ENCODE peak calls at places on chromosomes 3 and 15, in five cellular contexts. X is hepatocyte, K is cardiac muscle cell, D is uterus, A is tibial nerve. C is an unnamed sample.

GRCh38 chr15:84009616-84010015 is 226.0 kb upstream of the GOLGA6L4 start:
- DNase-seq in X (no peak), K (no peak), D (no peak), A (no peak), C (no peak)

GRCh38 chr15:49174902-49175301 is 4.9 kb downstream of the GALK2 start:
- DNase-seq in X (no peak), K (no peak), D (no peak), A (no peak), C (no peak)

GRCh38 chr3:126111566-126112475 is 27.9 kb upstream of the SLC41A3 start:
- DNase-seq in X (peak; percentile 1), K (no peak), D (peak; percentile 11), A (no peak), C (no peak)

GRCh38 chr15:101172421-101173097 is 79.3 kb downstream of the CHSY1 start:
- DNase-seq in X (no peak), K (no peak), D (no peak), A (no peak), C (peak; percentile 81)

GRCh38 chr15:29825205-29825604 is 2.9 kb upstream of the TJP1 start:
- DNase-seq in X (no peak), K (no peak), D (no peak), A (no peak), C (no peak)

GRCh38 chr3:73623996-73624362 is 762 bp downstream of the PDZRN3 start:
- DNase-seq in X (peak; percentile 83), K (peak; percentile 83), D (peak; percentile 55), A (no peak), C (peak; percentile 79)

GRCh38 chr3:10344147-10344943 is 23.4 kb upstream of the SEC13 start:
- DNase-seq in X (peak; percentile 62), K (peak; percentile 68), D (peak; percentile 39), A (no peak), C (peak; percentile 53)

GRCh38 chr3:197082871-197083270 is 53.3 kb upstream of the MELTF start:
- DNase-seq in X (no peak), K (no peak), D (no peak), A (no peak), C (no peak)

GRCh38 chr15:65305144-65305758 is 774 bp downstream of the RNU5B-1 start:
- DNase-seq in X (no peak), K (no peak), D (no peak), A (no peak), C (no peak)

GRCh38 chr3:171229173-171229572 is 202.7 kb upstream of the SLC2A2 start:
- DNase-seq in X (no peak), K (no peak), D (no peak), A (no peak), C (no peak)

GRCh38 chr3:171234298-171235020 is 207.9 kb upstream of the SLC2A2 start:
- DNase-seq in X (no peak), K (no peak), D (no peak), A (no peak), C (no peak)

GRCh38 chr3:171230857-171231256 is 204.3 kb upstream of the SLC2A2 start:
- DNase-seq in X (no peak), K (peak; percentile 8), D (no peak), A (no peak), C (peak; percentile 57)

GRCh38 chr3:171228228-171228627 is 201.7 kb upstream of the SLC2A2 start:
- DNase-seq in X (no peak), K (no peak), D (no peak), A (no peak), C (no peak)

GRCh38 chr3:171231361-171231760 is 204.8 kb upstream of the SLC2A2 start:
- DNase-seq in X (no peak), K (no peak), D (no peak), A (no peak), C (no peak)
- H3K36me3 ChIP-seq in X (no peaks in the 10 kb centered on the region), K (no peaks in the 10 kb centered on the region), D (no peaks in the 10 kb centered on the region), A (no peaks in the 10 kb centered on the region), C (no peaks in the 10 kb centered on the region)

DNA sequence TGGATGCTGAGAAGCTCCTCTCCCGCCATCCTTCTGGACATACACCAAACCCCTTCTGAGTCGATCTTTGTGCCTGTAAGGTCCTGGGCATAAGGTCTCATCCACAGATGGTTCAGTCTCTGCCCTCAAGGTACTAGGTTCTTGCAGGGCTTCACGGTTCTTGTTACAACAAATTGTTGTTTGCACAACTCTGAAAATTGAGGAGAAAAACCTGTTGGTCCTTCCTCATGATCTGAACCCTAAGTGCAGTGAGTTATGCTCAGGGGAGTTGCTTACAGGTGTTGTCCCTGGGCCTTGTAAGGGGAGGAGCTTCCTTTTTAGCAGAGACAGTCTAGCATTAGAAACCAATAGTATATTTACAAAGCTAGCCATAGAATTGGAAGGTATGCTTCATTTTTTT is 15.7 kb downstream of the CDCP1 start:
- DNase-seq in X (no peak), K (no peak), D (no peak), A (no peak), C (no peak)
- H3K4me1 ChIP-seq in X (peaks cover 2% of the 10 kb centered on the region), K (peaks cover 11% of the 10 kb centered on the region), D (peaks cover 16% of the 10 kb centered on the region), A (peaks cover 5% of the 10 kb centered on the region), C (no peaks in the 10 kb centered on the region)

GRCh38 chr3:170081079-170081741 is 43.4 kb downstream of the GPR160 start:
- DNase-seq in X (no peak), K (no peak), D (no peak), A (no peak), C (no peak)
- H3K36me3 ChIP-seq in X (peaks cover 7% of the 10 kb centered on the region), K (peaks cover 2% of the 10 kb centered on the region), D (no peaks in the 10 kb centered on the region), A (no peaks in the 10 kb centered on the region), C (peaks cover 3% of the 10 kb centered on the region)

GRCh38 chr3:17798000-17798399 is 55.6 kb upstream of the TBC1D5 start:
- DNase-seq in X (no peak), K (no peak), D (no peak), A (no peak), C (no peak)

GRCh38 chr3:17793542-17794195 is 51.2 kb upstream of the TBC1D5 start:
- DNase-seq in X (no peak), K (no peak), D (no peak), A (no peak), C (peak; percentile 64)

GRCh38 chr3:17795280-17795679 is 52.8 kb upstream of the TBC1D5 start:
- DNase-seq in X (no peak), K (no peak), D (no peak), A (no peak), C (no peak)

GRCh38 chr3:17799312-17799711 is 56.9 kb upstream of the TBC1D5 start:
- DNase-seq in X (no peak), K (no peak), D (no peak), A (no peak), C (no peak)

DNA sequence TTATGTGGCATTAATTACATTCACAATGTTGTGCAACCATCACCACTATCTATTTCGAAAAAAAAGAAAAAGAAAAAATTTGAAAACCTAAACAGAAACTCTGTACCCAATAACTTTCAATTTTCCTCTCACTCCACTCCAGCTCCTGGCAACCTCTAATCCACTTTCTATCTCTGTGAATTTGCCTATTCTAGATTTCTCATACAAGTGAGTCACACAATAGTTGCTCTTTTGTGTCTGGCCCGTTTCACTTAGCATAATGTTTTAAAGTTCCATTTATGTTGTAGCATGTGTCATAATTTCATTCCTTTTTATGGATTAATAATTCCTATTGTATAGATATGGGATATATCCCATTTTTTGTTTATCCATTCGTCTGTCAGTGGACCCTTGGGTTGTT is 53.3 kb upstream of the TBC1D5 start:
- DNase-seq in X (no peak), K (no peak), D (no peak), A (no peak), C (no peak)
- H3K4me1 ChIP-seq in X (no peaks in the 10 kb centered on the region), K (no peaks in the 10 kb centered on the region), D (no peaks in the 10 kb centered on the region), A (no peaks in the 10 kb centered on the region), C (no peaks in the 10 kb centered on the region)

GRCh38 chr15:60385620-60386552 is 11.9 kb downstream of the ANXA2 start:
- DNase-seq in X (no peak), K (no peak), D (no peak), A (no peak), C (no peak)
- H3K36me3 ChIP-seq in X (no peaks in the 10 kb centered on the region), K (no peaks in the 10 kb centered on the region), D (no peaks in the 10 kb centered on the region), A (no peaks in the 10 kb centered on the region), C (peaks cover 35% of the 10 kb centered on the region)

DNA sequence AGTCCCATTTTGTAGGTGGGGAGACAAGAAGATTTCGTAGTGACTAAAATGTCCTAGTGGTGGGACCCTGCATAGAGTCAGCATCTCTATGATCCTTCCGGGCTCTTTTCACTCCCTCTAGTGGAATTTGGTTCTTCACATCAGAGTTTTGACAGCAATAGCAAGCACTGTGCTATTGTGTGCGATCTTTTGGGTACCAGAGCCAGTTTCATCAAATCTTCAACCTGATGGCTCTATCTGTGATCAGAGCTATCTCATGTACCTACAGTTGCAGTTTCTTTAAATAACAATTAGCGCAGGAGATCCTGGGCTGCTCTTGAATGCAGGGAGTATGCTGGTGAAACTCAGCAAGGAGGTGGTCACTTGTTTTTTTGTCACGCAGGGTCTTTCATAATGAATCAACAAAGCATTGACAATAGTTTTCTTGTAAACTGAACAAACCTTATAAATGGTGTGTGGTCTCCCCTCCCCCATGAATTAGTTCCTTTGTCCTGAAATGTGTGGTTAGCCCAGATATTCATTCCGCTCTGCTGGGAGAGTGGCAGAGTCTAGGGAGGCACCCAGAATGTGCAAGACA is 257.2 kb upstream of the SOX2 start:
- DNase-seq in X (no peak), K (no peak), D (no peak), A (no peak), C (no peak)
- H3K4me1 ChIP-seq in X (no peaks in the 10 kb centered on the region), K (no peaks in the 10 kb centered on the region), D (no peaks in the 10 kb centered on the region), A (peaks cover 18% of the 10 kb centered on the region), C (peaks cover 2% of the 10 kb centered on the region)

GRCh38 chr3:12935861-12936830 is 94.8 kb upstream of the RPL32 start:
- DNase-seq in X (no peak), K (no peak), D (no peak), A (no peak), C (no peak)
- H3K36me3 ChIP-seq in X (no peaks in the 10 kb centered on the region), K (peaks cover 4% of the 10 kb centered on the region), D (no peaks in the 10 kb centered on the region), A (no peaks in the 10 kb centered on the region), C (peaks cover 11% of the 10 kb centered on the region)